ENCODE peak calls at places on chromosomes 7 and 10, in four cellular contexts. One of them, this sample, is unnamed.
A peak's percentile ranks its signal among the peaks of the same experiment; 100 is the strongest.

GRCh38 chr7:34995757-34996156 is 41.5 kb downstream of the DPY19L1 start:
- DNase-seq in fibroblast of pulmonary artery: no peak
- DNase-seq in GM12865: no peak
- DNase-seq in hypothalamus: no peak
- DNase-seq in this sample: no peak

GRCh38 chr10:17145239-17145638 is 15.6 kb upstream of the CUBN start:
- DNase-seq in GM12865: no peak
- DNase-seq in hypothalamus: no peak
- DNase-seq in fibroblast of pulmonary artery: no peak
- DNase-seq in this sample: no peak

GRCh38 chr7:153934629-153935028 is 117.6 kb upstream of the DPP6 start:
- DNase-seq in GM12865: no peak
- DNase-seq in hypothalamus: no peak
- DNase-seq in fibroblast of pulmonary artery: no peak
- DNase-seq in this sample: no peak

GRCh38 chr7:86049910-86050309 is 593.8 kb upstream of the GRM3 start:
- DNase-seq in GM12865: no peak
- DNase-seq in fibroblast of pulmonary artery: no peak
- DNase-seq in hypothalamus: no peak
- DNase-seq in this sample: no peak

GRCh38 chr10:131910663-131911314 is 10.0 kb downstream of the PPP2R2D start:
- DNase-seq in hypothalamus: no peak
- DNase-seq in GM12865: no peak
- DNase-seq in fibroblast of pulmonary artery: no peak
- DNase-seq in this sample: no peak

GRCh38 chr7:143375298-143376034 is 5.7 kb upstream of the ZYX start:
- DNase-seq in fibroblast of pulmonary artery: no peak
- DNase-seq in GM12865: no peak
- DNase-seq in hypothalamus: no peak
- DNase-seq in this sample: no peak

GRCh38 chr10:10870523-10871241 is 147.0 kb upstream of the CELF2 start:
- DNase-seq in fibroblast of pulmonary artery: no peak
- DNase-seq in GM12865: peak; percentile 76
- DNase-seq in hypothalamus: no peak
- DNase-seq in this sample: no peak

GRCh38 chr10:74433993-74434392 is 283.0 kb downstream of the ADK start:
- DNase-seq in fibroblast of pulmonary artery: no peak
- DNase-seq in GM12865: no peak
- DNase-seq in hypothalamus: no peak
- DNase-seq in this sample: no peak

GRCh38 chr10:49055231-49055850 is 60.0 kb downstream of the VSTM4 start:
- DNase-seq in GM12865: no peak
- DNase-seq in hypothalamus: no peak
- DNase-seq in fibroblast of pulmonary artery: no peak
- DNase-seq in this sample: no peak

GRCh38 chr7:69757990-69758430 is 159.7 kb downstream of the AUTS2 start:
- DNase-seq in hypothalamus: no peak
- DNase-seq in GM12865: peak; percentile 10
- DNase-seq in fibroblast of pulmonary artery: peak; percentile 52
- DNase-seq in this sample: no peak

GRCh38 chr10:93199221-93199681 is 125.6 kb downstream of the CYP26A1 start:
- DNase-seq in GM12865: peak; percentile 26
- DNase-seq in fibroblast of pulmonary artery: peak; percentile 38
- DNase-seq in hypothalamus: no peak
- DNase-seq in this sample: peak; percentile 43

GRCh38 chr7:73842248-73842895 is at the start of gene METTL27:
- DNase-seq in GM12865: peak; percentile 94
- DNase-seq in fibroblast of pulmonary artery: peak; percentile 92
- DNase-seq in hypothalamus: peak; percentile 64
- DNase-seq in this sample: peak; percentile 97

GRCh38 chr10:119079572-119080520 is 771 bp downstream of the EIF3A start:
- DNase-seq in hypothalamus: no peak
- DNase-seq in fibroblast of pulmonary artery: peak; percentile 80
- DNase-seq in GM12865: peak; percentile 84
- DNase-seq in this sample: peak; percentile 74

This sample was measured in NAMALWA.